ENCODE peak calls at places on chromosome 10, in six cellular contexts. U is mammary epithelial cell; J is CD4-positive, alpha-beta memory T cell; O is HTR-8/SVneo; R is NCI-H345; P is nephron progenitor cell. F is an unnamed sample.

GRCh38 chr10:110684800-110685446 is 40.8 kb downstream of the RBM20 start:
- DNase-seq in P (no peak), J (no peak), O (no peak), U (no peak), R (no peak), F (no peak)

GRCh38 chr10:78520737-78521430 is 487.2 kb downstream of the RPS24 start:
- DNase-seq in U (peak), O (peak), P (no peak), J (no peak), R (peak), F (no peak)

GRCh38 chr10:75865413-75865812 is 434.0 kb downstream of the LRMDA start:
- DNase-seq in P (no peak), U (peak), R (no peak), O (no peak), J (no peak), F (no peak)

GRCh38 chr10:80075781-80076180 is 2.7 kb upstream of the TMEM254 start:
- DNase-seq in P (no peak), O (peak), U (peak), J (no peak), R (no peak), F (no peak)

GRCh38 chr10:59829024-59829423 is 75.8 kb upstream of the MRLN start:
- DNase-seq in J (no peak), O (no peak), P (no peak), U (no peak), R (no peak), F (no peak)

GRCh38 chr10:58661336-58661735 is 148.7 kb downstream of the BICC1 start:
- DNase-seq in R (no peak), U (peak), O (no peak), J (no peak), P (no peak), F (no peak)

GRCh38 chr10:62352356-62352963 is 21.7 kb upstream of the ZNF365 start:
- DNase-seq in J (no peak), U (peak), P (no peak), O (no peak), R (no peak), F (no peak)

GRCh38 chr10:44809652-44810051 is 101.5 kb upstream of the TMEM72 start:
- DNase-seq in R (no peak), P (no peak), O (no peak), J (no peak), U (no peak), F (no peak)

GRCh38 chr10:12484945-12485805 is 135.8 kb downstream of the CAMK1D start:
- DNase-seq in P (no peak), R (peak), O (no peak), U (no peak), J (peak), F (peak)

GRCh38 chr10:59033622-59034021 is 142.8 kb upstream of the PHYHIPL start:
- DNase-seq in U (peak), P (no peak), R (no peak), J (no peak), O (no peak), F (no peak)

GRCh38 chr10:97479939-97480338 is 18.3 kb downstream of the MMS19 start:
- DNase-seq in U (no peak), R (no peak), J (no peak), O (no peak), P (peak), F (no peak)

GRCh38 chr10:72171175-72171630 is 44.6 kb upstream of the ANAPC16 start:
- DNase-seq in O (peak), U (peak), R (no peak), P (no peak), J (no peak), F (no peak)

GRCh38 chr10:50567384-50567783 is 56.4 kb downstream of the SGMS1 start:
- DNase-seq in R (peak), J (no peak), P (no peak), U (no peak), O (no peak), F (no peak)

GRCh38 chr10:88991161-88991899 is 732 bp downstream of the FAS start:
- DNase-seq in P (peak), R (peak), U (peak), J (peak), O (peak), F (peak)

GRCh38 chr10:49398000-49398861 is 2.3 kb upstream of the DRGX start:
- DNase-seq in J (peak), U (peak), P (peak), R (no peak), O (peak), F (peak)

GRCh38 chr10:46541017-46541661 is 15.3 kb downstream of the GPRIN2 start:
- DNase-seq in R (no peak), U (no peak), J (no peak), O (no peak), P (peak), F (no peak)

GRCh38 chr10:11742779-11743298 is 657 bp downstream of the ECHDC3 start:
- DNase-seq in J (no peak), P (no peak), R (no peak), O (no peak), U (no peak), F (no peak)

GRCh38 chr10:101561068-101561915 is 26.8 kb downstream of the POLL start:
- DNase-seq in U (no peak), O (no peak), P (no peak), R (no peak), J (no peak), F (no peak)

GRCh38 chr10:34475222-34475621 is 339.9 kb downstream of the PARD3 start:
- DNase-seq in R (no peak), P (no peak), J (no peak), O (no peak), U (no peak), F (no peak)

GRCh38 chr10:17349009-17349349 is 105.4 kb downstream of the ST8SIA6 start:
- DNase-seq in U (no peak), P (no peak), R (no peak), J (no peak), O (no peak), F (no peak)

GRCh38 chr10:122348512-122348911 is 26.0 kb upstream of the PLEKHA1 start:
- DNase-seq in P (peak), O (no peak), J (no peak), R (peak), U (no peak), F (no peak)

GRCh38 chr10:132107947-132108877 is 42.5 kb downstream of the JAKMIP3 start:
- DNase-seq in O (no peak), U (no peak), R (no peak), J (no peak), P (no peak), F (no peak)

GRCh38 chr10:4053940-4054339 is 268.9 kb upstream of the KLF6 start:
- DNase-seq in U (no peak), P (no peak), J (no peak), R (no peak), O (no peak), F (no peak)

GRCh38 chr10:30048768-30049507 is 10.4 kb downstream of the JCAD start:
- DNase-seq in O (no peak), P (no peak), R (peak), J (no peak), U (no peak), F (no peak)

GRCh38 chr10:113062977-113063967 is 113.2 kb downstream of the TCF7L2 start:
- DNase-seq in J (no peak), O (no peak), U (no peak), P (peak), R (no peak), F (no peak)

GRCh38 chr10:129035052-129035805 is 431.8 kb upstream of the MGMT start:
- DNase-seq in P (no peak), O (no peak), U (no peak), J (peak), R (no peak), F (peak)

GRCh38 chr10:24551161-24551560 is 172.5 kb downstream of the ARHGAP21 start:
- DNase-seq in U (no peak), R (no peak), J (no peak), O (no peak), P (no peak), F (no peak)

GRCh38 chr10:57624856-57625592 is 642.7 kb downstream of the IPMK start:
- DNase-seq in R (no peak), P (no peak), J (no peak), O (no peak), U (peak), F (no peak)

GRCh38 chr10:122495406-122496340 is 34.3 kb downstream of the HTRA1 start:
- DNase-seq in R (no peak), O (no peak), U (no peak), P (no peak), J (peak), F (no peak)

GRCh38 chr10:72429931-72430330 is 75.2 kb upstream of the DNAJB12 start:
- DNase-seq in O (no peak), J (no peak), P (no peak), U (no peak), R (no peak), F (no peak)

GRCh38 chr10:112954974-112955735 is 5.1 kb downstream of the TCF7L2 start:
- DNase-seq in R (no peak), O (no peak), J (no peak), P (no peak), U (no peak), F (no peak)

GRCh38 chr10:133293810-133294119 is 14.9 kb downstream of the TUBGCP2 start:
- DNase-seq in P (no peak), O (no peak), U (no peak), R (no peak), J (no peak), F (no peak)

GRCh38 chr10:124378817-124379510 is 39.8 kb downstream of the OAT start:
- DNase-seq in P (no peak), O (no peak), J (no peak), R (peak), U (peak), F (no peak)

GRCh38 chr10:80416401-80417098 is 8.2 kb downstream of the PRXL2A start:
- DNase-seq in P (peak), R (no peak), J (no peak), O (no peak), U (no peak), F (no peak)

F was measured in naive thymus-derived CD4-positive, alpha-beta T cell.